ENCODE peak calls at places on chromosomes 13 and 19, in eight cellular contexts. P is brain microvascular endothelial cell, S is suprapubic skin, T is HCT116, E is hepatocyte, N is GM23338, I is colonic mucosa, Y is PC-9. M is an unnamed sample. For H3K27me3, the result is how much of the 10 kb centered on the place peaks cover.

GRCh38 chr13:113579686-113580085 is 4.9 kb upstream of the TFDP1 start:
- DNase-seq in I (no peak), P (no peak), S (peak), N (no peak), T (no peak), Y (no peak), E (no peak), M (no peak)

GRCh38 chr13:18964942-18965341 is 216.7 kb downstream of the TUBA3C start:
- DNase-seq in E (no peak), Y (no peak), N (no peak), I (no peak), P (no peak), S (no peak), T (no peak), M (no peak)

GRCh38 chr13:101892296-101892695 is 439.8 kb downstream of the ITGBL1 start:
- DNase-seq in Y (no peak), P (no peak), T (no peak), N (no peak), E (no peak), I (no peak), S (no peak), M (no peak)

GRCh38 chr13:69903081-69903480 is 204.5 kb upstream of the ATXN8OS start:
- DNase-seq in E (no peak), I (no peak), Y (no peak), P (no peak), N (no peak), S (no peak), T (no peak), M (no peak)

GRCh38 chr19:48798937-48799336 is 11.9 kb downstream of the BCAT2 start:
- DNase-seq in S (no peak), Y (no peak), T (no peak), E (no peak), I (no peak), P (peak), N (peak), M (peak)

GRCh38 chr19:13717194-13717643 is 47.1 kb upstream of the MRI1 start:
- DNase-seq in Y (no peak), E (no peak), P (no peak), I (no peak), N (no peak), T (no peak), S (no peak), M (no peak)

GRCh38 chr19:6947745-6948144 is 60.4 kb downstream of the ADGRE1 start:
- DNase-seq in T (peak), N (no peak), E (no peak), S (no peak), Y (no peak), I (no peak), P (peak), M (no peak)

GRCh38 chr19:18479964-18480723 is 41.7 kb downstream of the ELL start:
- DNase-seq in Y (no peak), I (peak), E (no peak), S (peak), T (no peak), N (no peak), P (no peak), M (peak)

GRCh38 chr19:18672606-18673337 is 10.7 kb upstream of the CRTC1 start:
- DNase-seq in P (no peak), E (no peak), T (no peak), S (no peak), Y (peak), I (no peak), N (peak), M (no peak)

GRCh38 chr19:6026390-6026897 is 48.5 kb upstream of the RANBP3 start:
- DNase-seq in S (no peak), P (no peak), T (no peak), I (no peak), N (no peak), Y (no peak), E (no peak), M (peak)

GRCh38 chr13:56110751-56111150 is 1030.0 kb upstream of the PRR20A start:
- DNase-seq in E (no peak), S (no peak), I (no peak), P (no peak), Y (no peak), T (no peak), N (no peak), M (no peak)

GRCh38 chr19:10603873-10604459 is 16.9 kb upstream of the AP1M2 start:
- DNase-seq in P (peak), T (no peak), I (no peak), Y (peak), N (no peak), E (no peak), S (no peak), M (peak)

GRCh38 chr19:54325194-54325621 is 12.2 kb upstream of the LILRA5 start:
- DNase-seq in E (peak), I (peak), T (peak), P (peak), Y (no peak), S (no peak), N (peak), M (no peak)

GRCh38 chr19:43430976-43431375 is 16.3 kb downstream of the TEX101 start:
- DNase-seq in T (no peak), E (no peak), Y (no peak), N (no peak), P (no peak), I (no peak), S (no peak), M (no peak)

GRCh38 chr13:24148414-24149305 is 11.9 kb upstream of the SPATA13 start:
- DNase-seq in P (peak), N (peak), Y (peak), I (no peak), E (peak), T (peak), S (no peak), M (no peak)

GRCh38 chr19:18475762-18476331 is 37.9 kb upstream of the ISYNA1 start:
- DNase-seq in T (no peak), Y (no peak), E (no peak), P (no peak), S (no peak), I (no peak), N (no peak), M (no peak)

GRCh38 chr13:110523180-110523579 is 38.3 kb downstream of the RAB20 start:
- DNase-seq in I (no peak), P (no peak), Y (no peak), T (no peak), N (no peak), S (no peak), E (no peak), M (no peak)

GRCh38 chr13:67023088-67023893 is 206.8 kb downstream of the PCDH9 start:
- DNase-seq in I (no peak), P (peak), N (peak), Y (no peak), E (no peak), T (no peak), S (no peak), M (no peak)

GRCh38 chr13:90943961-90944360 is 403.5 kb upstream of the MIR17HG start:
- DNase-seq in I (no peak), E (no peak), T (no peak), S (no peak), P (no peak), N (no peak), Y (no peak), M (no peak)

GRCh38 chr13:84574851-84575250 is 692.6 kb upstream of the SLITRK1 start:
- DNase-seq in P (peak), T (no peak), Y (no peak), E (peak), I (no peak), N (no peak), S (no peak), M (no peak)

GRCh38 chr13:40060318-40061007 is 405.0 kb downstream of the COG6 start:
- DNase-seq in P (peak), S (no peak), Y (no peak), I (no peak), T (no peak), N (no peak), E (no peak), M (peak)

GRCh38 chr13:27965740-27966640 is 3.1 kb downstream of the CDX2 start:
- DNase-seq in I (peak), N (peak), S (no peak), T (no peak), Y (no peak), E (no peak), P (no peak), M (no peak)

GRCh38 chr13:42064259-42064658 is 15.8 kb downstream of the DGKH start:
- DNase-seq in P (peak), E (no peak), I (no peak), S (no peak), Y (no peak), N (no peak), T (no peak), M (no peak)

GRCh38 chr13:40758811-40759210 is 12.2 kb downstream of the MRPS31 start:
- DNase-seq in E (no peak), S (no peak), Y (no peak), P (no peak), N (no peak), I (no peak), T (no peak), M (no peak)

GRCh38 chr19:14368011-14368513 is 13.2 kb upstream of the ADGRE5 start:
- DNase-seq in I (no peak), Y (no peak), S (no peak), P (no peak), N (no peak), T (no peak), E (no peak), M (no peak)

GRCh38 chr19:18982669-18983068 is 41.7 kb upstream of the HOMER3 start:
- DNase-seq in N (no peak), S (no peak), I (no peak), Y (no peak), P (no peak), E (no peak), T (no peak), M (no peak)

GRCh38 chr13:110640591-110641029 is 25.3 kb downstream of the NAXD start:
- DNase-seq in N (no peak), P (peak), E (no peak), Y (no peak), S (peak), I (no peak), T (no peak), M (no peak)

GRCh38 chr19:46190489-46190888 is 39.1 kb upstream of the IGFL1 start:
- DNase-seq in T (no peak), N (no peak), P (no peak), S (no peak), E (no peak), I (no peak), Y (no peak), M (no peak)

DNA sequence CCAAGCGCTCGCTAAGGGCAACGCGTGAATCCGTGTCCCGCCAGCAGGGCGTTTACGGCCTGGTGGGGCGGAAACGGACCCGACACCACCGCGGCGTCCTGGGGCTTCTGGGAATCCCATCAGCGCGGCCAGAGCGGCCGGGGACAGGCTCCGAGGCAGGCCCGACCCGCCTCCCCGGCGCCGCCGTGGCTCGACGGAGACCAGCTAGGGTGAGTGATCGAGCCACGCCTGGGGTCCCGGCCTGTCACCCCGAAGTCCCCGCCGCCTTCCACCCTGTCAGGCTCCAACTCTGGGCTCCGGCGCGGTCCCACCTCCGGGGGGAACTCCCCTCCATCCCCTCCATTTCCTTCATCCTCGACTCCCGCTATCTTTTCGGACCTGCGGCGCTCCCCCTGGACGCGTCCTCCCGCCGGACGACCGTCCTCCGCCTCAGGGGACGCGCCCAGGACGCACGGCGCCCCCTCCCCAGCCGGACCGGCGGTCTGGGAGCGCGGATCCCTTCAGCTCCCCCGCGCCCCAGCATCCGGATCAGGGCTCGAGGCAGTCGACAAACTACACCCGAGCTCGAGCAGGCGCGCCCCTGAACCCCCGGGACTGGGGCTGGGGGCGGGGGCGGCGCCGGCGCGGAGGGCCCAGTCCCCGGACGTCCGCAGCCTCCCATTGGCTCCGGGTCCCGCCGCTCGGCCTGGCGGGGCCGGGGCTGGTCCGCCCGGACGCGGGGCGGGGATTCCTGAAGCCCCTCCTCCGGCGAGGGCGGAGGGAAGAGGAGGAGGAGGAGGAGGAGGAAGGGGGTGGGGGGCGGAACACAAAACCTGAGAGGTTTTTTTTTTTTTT is 643 bp upstream of the BICRA start:
- DNase-seq in P (peak), I (peak), T (peak), N (peak), Y (peak), E (peak), S (peak), M (peak)
- TF ChIP-seq CTCF in P (peak), I (peak), T (peak), N (no peak), Y (peak), E (peak), S (peak), M (peak)

DNA sequence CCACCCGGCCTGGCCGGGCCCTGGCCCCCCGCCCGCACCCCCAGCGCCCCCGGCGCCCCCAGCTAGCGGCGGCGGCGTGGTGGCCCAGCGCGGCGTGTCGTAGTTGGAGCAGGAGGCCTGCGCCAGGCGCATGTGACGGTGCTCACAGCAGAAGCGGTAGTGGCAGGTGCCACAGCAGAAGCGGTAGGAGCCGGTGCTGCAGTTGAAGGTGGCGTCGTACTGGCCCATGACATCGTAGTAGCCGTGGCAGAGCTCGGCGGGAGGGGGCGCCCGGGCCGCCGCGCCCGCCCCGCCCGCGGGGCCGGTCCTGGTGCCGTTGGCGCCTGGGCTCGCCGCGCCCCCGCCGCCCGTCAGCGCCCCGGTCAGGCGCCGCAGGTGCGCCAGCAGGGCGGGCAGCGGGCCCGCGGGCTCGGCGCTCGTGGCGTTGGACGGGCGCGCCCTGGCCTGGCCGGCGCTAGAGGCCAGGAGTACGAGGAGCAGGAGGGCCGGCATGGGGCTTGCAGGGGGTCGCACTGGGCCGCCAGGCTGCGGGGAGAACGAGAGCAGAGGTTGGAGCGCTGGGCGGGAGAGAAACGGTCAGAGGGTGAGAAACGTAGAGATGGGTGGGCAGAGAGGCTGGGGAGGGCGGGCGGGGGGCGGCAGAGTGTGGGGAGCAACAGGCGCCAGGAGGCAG is 592 bp downstream of the SHISA7 start:
- DNase-seq in T (no peak), N (peak), P (no peak), Y (no peak), S (no peak), I (no peak), E (no peak), M (no peak)
- H3K27me3 ChIP-seq in T (under half), N (half or more), P (under half), Y (half or more), S (half or more), I (under half), E (half or more), M (half or more)

DNA sequence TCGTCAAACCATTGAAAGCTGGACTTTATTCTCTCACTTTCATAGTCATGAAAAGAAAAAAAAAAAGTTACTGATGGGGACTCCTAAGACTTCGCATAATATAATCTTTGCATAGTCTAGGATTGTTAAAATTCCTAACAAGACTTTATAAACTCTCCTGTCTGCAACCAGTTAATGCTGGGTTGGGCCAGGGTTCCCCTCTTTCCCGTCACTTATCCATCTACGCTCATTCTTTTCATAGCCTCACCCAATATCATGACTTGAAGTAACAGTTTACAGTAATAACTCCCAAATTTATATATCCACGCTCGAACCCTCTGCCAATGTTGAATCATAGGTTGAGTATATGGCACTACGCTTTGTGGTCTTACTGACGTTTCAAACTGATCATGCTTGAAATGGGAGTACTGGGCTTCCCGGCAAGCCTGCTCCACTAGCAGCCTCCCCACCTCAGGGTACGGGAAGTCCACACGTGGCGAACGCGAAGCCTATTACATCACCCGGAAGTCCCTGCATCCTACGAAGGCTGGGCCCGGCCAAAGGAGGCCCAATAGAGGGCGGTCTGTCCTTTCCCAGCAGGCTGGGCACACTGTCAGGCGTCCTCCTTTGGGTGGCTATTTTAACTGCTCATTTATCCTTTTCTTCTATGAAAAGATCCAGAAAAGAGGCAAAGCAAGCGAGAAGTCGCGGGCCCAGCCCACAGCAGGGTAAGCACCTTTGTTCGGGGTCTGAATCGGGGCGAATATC is 694 bp upstream of the ZNF460 start:
- DNase-seq in S (peak), N (peak), E (peak), I (peak), Y (peak), T (peak), P (peak), M (peak)
- TF ChIP-seq CTCF in S (no peak), N (peak), E (peak), I (no peak), Y (peak), T (peak), P (peak), M (peak)

GRCh38 chr13:25584975-25585374 is 213.2 kb downstream of the ATP8A2 start:
- DNase-seq in E (no peak), N (no peak), T (no peak), Y (no peak), I (no peak), S (no peak), P (no peak), M (no peak)
- H3K27me3 ChIP-seq in E (under half), N (under half), T (half or more), Y (half or more), I (under half), S (under half), P (under half), M (under half)

GRCh38 chr19:2780284-2780683 is 2.8 kb downstream of the SGTA start:
- DNase-seq in T (no peak), N (no peak), I (no peak), S (no peak), E (no peak), P (no peak), Y (no peak), M (no peak)

GRCh38 chr19:2783781-2784145 is 690 bp upstream of the SGTA start:
- DNase-seq in I (no peak), Y (no peak), S (no peak), E (no peak), P (no peak), T (no peak), N (no peak), M (no peak)

GRCh38 chr19:2785244-2786000 is at the start of gene THOP1:
- DNase-seq in S (peak), E (peak), Y (peak), P (peak), I (peak), T (peak), N (peak), M (peak)

GRCh38 chr19:2782357-2782935 is 627 bp downstream of the SGTA start:
- DNase-seq in T (no peak), N (no peak), E (no peak), I (peak), Y (no peak), S (no peak), P (no peak), M (no peak)

DNA sequence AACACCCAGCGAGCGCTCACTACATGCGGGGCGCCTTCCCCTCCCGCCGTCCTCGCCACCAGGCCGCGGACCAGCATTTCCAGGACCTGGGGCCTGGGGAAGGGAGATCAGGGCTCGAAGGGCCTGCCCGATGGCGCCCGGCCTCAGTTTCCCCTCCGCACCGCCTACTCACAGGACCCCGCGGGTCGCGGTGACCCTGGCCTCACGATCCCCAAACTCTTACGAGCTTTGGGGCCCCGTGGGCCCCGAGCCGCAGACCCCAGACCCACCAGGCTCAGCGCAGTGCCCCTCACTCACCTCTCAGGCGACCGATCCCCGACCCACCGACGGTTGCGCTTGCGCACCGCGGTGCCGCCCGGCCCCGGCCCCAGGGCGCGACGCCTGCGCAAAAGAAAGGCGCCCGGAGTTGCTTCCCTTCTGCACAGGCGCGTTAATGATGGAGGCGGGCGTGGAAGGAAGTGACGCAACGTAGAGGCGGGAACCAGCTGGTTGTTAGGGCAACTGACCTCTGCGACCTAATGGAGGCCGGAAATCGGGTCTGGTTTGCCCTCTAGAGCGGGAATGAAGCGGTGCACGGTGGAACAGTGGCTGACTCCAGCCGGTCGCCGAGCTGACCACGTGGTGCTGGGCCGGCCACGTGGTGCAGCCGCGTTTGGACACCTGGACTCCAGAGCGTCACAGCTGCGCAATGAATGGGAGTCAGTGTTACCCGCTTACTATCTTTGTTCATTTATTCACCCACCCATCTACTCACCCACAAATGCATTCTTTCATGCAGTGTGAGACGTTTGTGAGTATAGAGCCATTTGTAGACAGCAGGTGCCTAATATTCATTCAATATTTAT is at the start of gene SGTA:
- DNase-seq in T (peak), Y (peak), S (peak), P (peak), I (peak), N (peak), E (peak), M (peak)
- TF ChIP-seq CTCF in T (peak), Y (no peak), S (peak), P (peak), I (peak), N (peak), E (peak), M (peak)

GRCh38 chr19:50311723-50312635 is 17.2 kb downstream of the KCNC3 start:
- DNase-seq in P (no peak), N (peak), T (no peak), I (no peak), Y (no peak), E (peak), S (no peak), M (no peak)
- H3K27me3 ChIP-seq in P (under half), N (under half), T (under half), I (under half), Y (under half), E (under half), S (half or more), M (half or more)

GRCh38 chr13:107680115-107680514 is 535.2 kb downstream of the LIG4 start:
- DNase-seq in I (no peak), S (no peak), N (no peak), P (no peak), E (no peak), T (no peak), Y (no peak), M (no peak)
- TF ChIP-seq CTCF in I (no peak), S (no peak), N (peak), P (peak), E (no peak), T (no peak), Y (peak), M (no peak)

GRCh38 chr19:47729799-47730520 is 15.4 kb upstream of the NOP53 start:
- DNase-seq in S (no peak), N (peak), Y (peak), I (peak), T (no peak), P (no peak), E (peak), M (peak)
- H3K27me3 ChIP-seq in S (under half), N (under half), Y (under half), I (under half), T (under half), P (under half), E (under half), M (under half)